ENCODE peak calls at places on chromosomes 13 and 19, in eight cellular contexts. F is KG1; E is amygdala; Q is GM19239; V is activated effector memory CD4-positive, alpha-beta T cell treated with Interleukin-2 at 50 U/mL for 16 hours; C is immature natural killer cell; K is activated CD8-positive, alpha-beta memory T cell treated with anti-CD3 and anti-CD28 coated beads for 48 hours; A is activated T-cell treated with anti-CD3 and anti-CD28 coated beads for 1 hour. O is an unnamed sample.
A peak's percentile ranks its signal among the peaks of the same experiment; 100 is the strongest.

GRCh38 chr13:98795220-98795619 is 42.7 kb upstream of the SLC15A1 start:
- DNase-seq in F (no peak), A (no peak), V (no peak), K (no peak), E (no peak), Q (no peak), C (no peak), O (no peak)

GRCh38 chr13:98349731-98350305 is 172.7 kb upstream of the RNF113B start:
- DNase-seq in K (no peak), V (no peak), E (no peak), F (no peak), C (no peak), A (no peak), Q (no peak), O (no peak)

GRCh38 chr19:45152504-45153338 is 8.1 kb downstream of the NKPD1 start:
- DNase-seq in K (no peak), Q (peak; percentile 69), F (no peak), E (no peak), A (no peak), C (peak; percentile 64), V (peak; percentile 45), O (no peak)

GRCh38 chr13:71870036-71870435 is 3.0 kb upstream of the DACH1 start:
- DNase-seq in E (no peak), F (no peak), Q (no peak), C (no peak), V (no peak), K (no peak), A (no peak), O (no peak)

GRCh38 chr13:49314344-49314882 is 66.7 kb downstream of the CDADC1 start:
- DNase-seq in F (no peak), K (no peak), A (no peak), V (no peak), C (no peak), E (no peak), Q (no peak), O (no peak)

GRCh38 chr19:55602104-55603001 is 2.3 kb downstream of the ZNF524 start:
- DNase-seq in Q (no peak), A (no peak), C (no peak), V (no peak), E (no peak), K (no peak), F (no peak), O (no peak)

GRCh38 chr13:99935772-99936171 is 35.8 kb downstream of the ZIC5 start:
- DNase-seq in C (no peak), Q (no peak), F (no peak), E (no peak), V (no peak), A (no peak), K (no peak), O (no peak)

GRCh38 chr13:24887759-24888158 is 123.8 kb downstream of the RNF17 start:
- DNase-seq in E (no peak), C (no peak), A (no peak), Q (no peak), V (no peak), F (no peak), K (no peak), O (no peak)

GRCh38 chr13:96822900-96823299 is 171.4 kb downstream of the OXGR1 start:
- DNase-seq in E (no peak), C (no peak), K (no peak), A (no peak), F (no peak), Q (no peak), V (no peak), O (no peak)

GRCh38 chr19:13026478-13026999 is 31.3 kb downstream of the NFIX start:
- DNase-seq in K (no peak), Q (no peak), E (no peak), V (no peak), C (no peak), F (no peak), A (no peak), O (no peak)

GRCh38 chr19:36939153-36939552 is 23.0 kb downstream of the ZNF568 start:
- DNase-seq in F (peak; percentile 5), V (no peak), K (no peak), E (no peak), Q (no peak), C (no peak), A (no peak), O (no peak)

GRCh38 chr13:110388141-110388943 is 81.3 kb downstream of the COL4A2 start:
- DNase-seq in K (no peak), A (no peak), F (no peak), Q (no peak), E (no peak), C (no peak), V (no peak), O (no peak)

GRCh38 chr13:31538067-31539042 is 201.0 kb upstream of the RXFP2 start:
- DNase-seq in F (no peak), C (no peak), A (no peak), E (no peak), K (no peak), Q (no peak), V (no peak), O (no peak)

GRCh38 chr19:16359964-16360363 is 35.3 kb downstream of the KLF2 start:
- DNase-seq in Q (no peak), A (no peak), C (no peak), E (no peak), F (no peak), K (no peak), V (no peak), O (no peak)

GRCh38 chr13:63307239-63307638 is 1891.6 kb upstream of the PCDH20 start:
- DNase-seq in V (no peak), A (no peak), K (no peak), Q (no peak), C (no peak), E (no peak), F (peak; percentile 38), O (no peak)

GRCh38 chr19:50205681-50206138 is 2.3 kb downstream of the MYH14 start:
- DNase-seq in V (no peak), C (no peak), K (no peak), F (no peak), A (no peak), E (no peak), Q (no peak), O (no peak)

GRCh38 chr19:41876847-41877489 is at the start of gene CD79A:
- DNase-seq in Q (peak; percentile 75), A (no peak), C (no peak), F (no peak), E (no peak), K (no peak), V (no peak), O (no peak)

GRCh38 chr19:42474743-42475142 is 32.0 kb upstream of the CXCL17 start:
- DNase-seq in C (no peak), F (no peak), E (no peak), V (no peak), K (no peak), Q (no peak), A (no peak), O (no peak)

GRCh38 chr13:109389456-109389855 is 396.9 kb downstream of the IRS2 start:
- DNase-seq in A (no peak), C (no peak), F (no peak), Q (no peak), E (no peak), K (no peak), V (no peak), O (no peak)

GRCh38 chr13:68261105-68261504 is 1031.0 kb upstream of the PCDH9 start:
- DNase-seq in K (no peak), F (no peak), C (no peak), V (no peak), A (no peak), Q (no peak), E (no peak), O (no peak)

GRCh38 chr13:72258340-72258981 is 391.5 kb upstream of the DACH1 start:
- DNase-seq in F (no peak), E (no peak), Q (no peak), V (no peak), A (no peak), C (no peak), K (no peak), O (no peak)

GRCh38 chr19:16988661-16989060 is 37.9 kb downstream of the CPAMD8 start:
- DNase-seq in E (no peak), Q (no peak), F (no peak), C (no peak), V (no peak), A (no peak), K (no peak), O (no peak)